ENCODE peak calls at places on chromosomes 16 and 17, in four cellular contexts. W is GM12878, J is K562, M is HepG2. Z is an unnamed sample.

GRCh38 chr16:648071-648785 is 937 bp upstream of the WDR90 start:
- DNase-seq in J (no peak), M (peak; percentile 57), W (no peak), Z (peak; percentile 59)

GRCh38 chr16:49345829-49346228 is 27.8 kb upstream of the C16orf78 start:
- DNase-seq in M (no peak), J (no peak), W (no peak), Z (no peak)

GRCh38 chr16:84774810-84775209 is 45.0 kb upstream of the CRISPLD2 start:
- DNase-seq in J (no peak), W (no peak), M (no peak), Z (no peak)

GRCh38 chr17:79340771-79341528 is 266.3 kb downstream of the ENGASE start:
- DNase-seq in M (no peak), J (no peak), W (peak; percentile 81), Z (no peak)

GRCh38 chr17:3845361-3845753 is 689 bp downstream of the NCBP3 start:
- DNase-seq in M (no peak), W (no peak), J (no peak), Z (no peak)

GRCh38 chr16:75087040-75087979 is 29.3 kb downstream of the LDHD start:
- DNase-seq in M (peak; percentile 60), W (no peak), J (peak; percentile 45), Z (no peak)

GRCh38 chr17:68431661-68432071 is 25.6 kb downstream of the WIPI1 start:
- DNase-seq in M (peak; percentile 25), W (no peak), J (peak; percentile 41), Z (peak; percentile 50)

GRCh38 chr16:46822270-46822669 is 8.7 kb downstream of the C16orf87 start:
- DNase-seq in W (peak; percentile 57), M (no peak), J (no peak), Z (no peak)

GRCh38 chr17:48074322-48075054 is 26.3 kb downstream of the NFE2L1 start:
- DNase-seq in W (no peak), M (peak; percentile 75), J (peak; percentile 59), Z (peak; percentile 63)

GRCh38 chr17:50972579-50972978 is 106.4 kb upstream of the TOB1 start:
- DNase-seq in J (no peak), M (no peak), W (no peak), Z (no peak)

GRCh38 chr17:27158390-27158789 is 135.5 kb upstream of the WSB1 start:
- DNase-seq in W (no peak), J (no peak), M (no peak), Z (no peak)

GRCh38 chr17:27157898-27158297 is 136.0 kb upstream of the WSB1 start:
- DNase-seq in M (no peak), J (no peak), W (no peak), Z (no peak)

GRCh38 chr17:27155866-27156265 is 138.0 kb upstream of the WSB1 start:
- DNase-seq in J (no peak), W (no peak), M (no peak), Z (no peak)

GRCh38 chr17:27157297-27157696 is 136.6 kb upstream of the WSB1 start:
- DNase-seq in W (no peak), J (no peak), M (no peak), Z (no peak)

GRCh38 chr17:27153005-27153404 is 140.9 kb upstream of the WSB1 start:
- DNase-seq in J (no peak), M (no peak), W (no peak), Z (no peak)
- TF ChIP-seq BHLHE40 in J (no peak), M (no peak), W (no peak), Z (no peak)

GRCh38 chr17:17205368-17206148 is 575 bp downstream of the PLD6 start:
- DNase-seq in J (peak; percentile 67), W (peak; percentile 23), M (peak; percentile 42), Z (peak; percentile 70)
- TF ChIP-seq TARDBP in J (no peak), W (no peak), M (no peak), Z (no peak)

GRCh38 chr16:10849736-10850477 is 27.1 kb upstream of the CIITA start:
- DNase-seq in W (no peak), J (no peak), M (no peak), Z (no peak)
- TF ChIP-seq SP1 in W (no peak), J (no peak), M (no peak), Z (no peak)

GRCh38 chr16:4795181-4795827 is at the start of gene SMIM22:
- DNase-seq in M (no peak), W (no peak), J (no peak), Z (no peak)
- TF ChIP-seq BHLHE40 in M (no peak), W (no peak), J (no peak), Z (no peak)

GRCh38 chr16:2953706-2954105 is 10.4 kb upstream of the KREMEN2 start:
- DNase-seq in J (no peak), W (no peak), M (no peak), Z (no peak)
- TF ChIP-seq TARDBP in J (no peak), W (no peak), M (no peak), Z (no peak)

GRCh38 chr16:66428682-66429251 is 1.7 kb downstream of the BEAN1 start:
- DNase-seq in M (no peak), J (no peak), W (no peak), Z (no peak)
- TF ChIP-seq SP1 in M (no peak), J (no peak), W (no peak), Z (no peak)

DNA sequence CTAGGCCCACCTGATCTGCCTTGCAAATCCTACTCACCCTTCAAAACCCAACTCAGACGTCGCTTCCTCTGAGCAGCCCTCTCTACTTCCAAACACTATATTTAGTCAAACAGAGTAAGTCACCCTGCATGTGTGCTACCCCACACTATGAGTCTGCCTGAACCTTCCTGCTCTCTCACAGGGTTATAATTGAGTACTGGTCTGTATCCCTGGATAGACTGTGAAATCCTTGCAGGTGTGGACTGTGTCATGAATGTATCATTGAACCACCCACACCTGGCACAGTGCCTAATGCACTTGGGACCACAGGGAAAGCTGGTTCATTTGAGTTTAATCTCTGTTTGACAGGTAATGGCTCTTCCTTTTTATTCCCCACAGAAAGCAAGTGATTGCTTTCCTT is 3.4 kb downstream of the FBXO39 start:
- DNase-seq in M (no peak), J (no peak), W (no peak), Z (no peak)
- TF ChIP-seq BHLHE40 in M (no peak), J (no peak), W (no peak), Z (no peak)

GRCh38 chr17:57037401-57037800 is 47.6 kb upstream of the AKAP1 start:
- DNase-seq in M (no peak), W (no peak), J (no peak), Z (no peak)

GRCh38 chr17:57034807-57035754 is 50.0 kb upstream of the AKAP1 start:
- DNase-seq in W (no peak), J (no peak), M (no peak), Z (no peak)

GRCh38 chr17:57033296-57033695 is 51.8 kb upstream of the AKAP1 start:
- DNase-seq in W (no peak), J (no peak), M (no peak), Z (no peak)

GRCh38 chr17:57038486-57038885 is 46.6 kb upstream of the AKAP1 start:
- DNase-seq in W (no peak), J (no peak), M (no peak), Z (no peak)

DNA sequence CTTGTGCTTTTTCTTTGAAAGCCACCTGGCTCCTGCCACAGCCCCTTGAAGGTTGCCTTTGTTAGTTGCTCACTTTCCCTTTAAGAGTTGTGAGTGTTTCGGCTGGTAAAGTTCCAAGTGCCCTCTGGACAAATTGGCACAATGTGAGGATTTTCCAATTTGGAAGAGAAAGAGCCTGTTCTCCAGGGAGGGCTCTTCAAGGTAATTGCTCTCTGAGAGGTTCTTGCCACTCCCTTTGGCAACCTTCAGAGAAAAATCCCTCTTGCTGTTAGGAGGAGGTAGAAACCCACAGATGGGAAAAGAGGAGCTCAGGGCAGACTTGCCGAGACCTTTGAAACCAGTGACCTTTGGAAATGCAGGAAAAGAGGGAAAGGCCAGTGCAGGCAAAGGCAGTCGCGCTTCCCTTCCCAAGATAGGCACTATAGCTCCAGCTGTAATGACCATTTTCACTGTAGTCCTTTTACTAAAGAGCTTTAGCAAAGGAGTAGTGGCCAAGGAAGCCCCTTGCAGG is 49.0 kb upstream of the AKAP1 start:
- DNase-seq in W (no peak), J (no peak), M (no peak), Z (no peak)
- TF ChIP-seq TARDBP in W (no peak), J (no peak), M (no peak), Z (no peak)

DNA sequence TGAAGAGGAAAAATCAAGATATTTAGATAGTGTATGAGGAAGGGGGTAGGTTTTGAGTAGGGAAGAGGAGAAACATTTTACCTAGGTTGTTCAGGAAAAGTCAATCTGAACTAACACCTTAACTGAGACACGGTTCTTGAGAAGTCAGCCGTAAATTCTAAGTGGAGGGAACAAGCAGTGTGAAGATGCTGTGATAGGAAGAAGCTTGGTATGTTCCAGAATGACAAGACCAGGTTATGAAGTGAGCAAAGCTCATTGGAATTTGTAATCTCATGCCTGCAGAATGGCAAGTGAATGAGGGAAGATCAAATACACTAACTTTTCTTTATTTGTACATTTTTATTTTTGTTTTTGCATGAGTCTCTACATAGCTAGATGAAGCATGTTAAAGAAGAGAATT is 307.6 kb downstream of the ZFHX3 start:
- DNase-seq in W (no peak), M (no peak), J (no peak), Z (no peak)
- TF ChIP-seq SP1 in W (no peak), M (no peak), J (no peak), Z (no peak)

Z was measured in HEK293T.